ENCODE peak calls at places on chromosomes 3 and 15, in six cellular contexts. V is A549; G is CD8-positive, alpha-beta memory T cell; C is tibial nerve; K is cardiac muscle cell; U is pancreas. X is an unnamed sample.

GRCh38 chr15:31024330-31024729 is 32.9 kb upstream of the MTMR10 start:
- DNase-seq in V (peak; percentile 68), G (no peak), C (no peak), K (peak; percentile 97), U (peak; percentile 12), X (peak; percentile 27)

GRCh38 chr3:121520510-121520909 is 25.3 kb downstream of the POLQ start:
- DNase-seq in V (no peak), G (no peak), C (no peak), K (no peak), U (no peak), X (no peak)

GRCh38 chr3:127458698-127459097 is 131.8 kb downstream of the TPRA1 start:
- DNase-seq in V (no peak), G (no peak), C (no peak), K (peak; percentile 14), U (no peak), X (peak; percentile 50)

GRCh38 chr3:119240582-119241434 is at the start of gene B4GALT4:
- DNase-seq in V (peak; percentile 67), G (peak; percentile 62), C (peak; percentile 76), K (peak; percentile 92), U (peak; percentile 88), X (peak; percentile 90)

GRCh38 chr3:83477563-83477962 is 1481.2 kb upstream of the CADM2 start:
- DNase-seq in V (no peak), G (no peak), C (no peak), K (no peak), U (no peak), X (no peak)

GRCh38 chr15:62112616-62113593 is 46.1 kb downstream of the C2CD4A start:
- DNase-seq in V (peak; percentile 91), G (no peak), C (no peak), K (peak; percentile 70), U (peak; percentile 75), X (peak; percentile 29)

GRCh38 chr15:48510976-48511375 is 134.5 kb downstream of the FBN1 start:
- DNase-seq in V (no peak), G (no peak), C (no peak), K (peak; percentile 16), U (no peak), X (no peak)

GRCh38 chr15:45715528-45715927 is 80.7 kb downstream of the SQOR start:
- DNase-seq in V (no peak), G (no peak), C (no peak), K (peak; percentile 40), U (no peak), X (peak; percentile 35)

GRCh38 chr3:182632077-182632393 is 161.3 kb upstream of the ATP11B start:
- DNase-seq in V (no peak), G (no peak), C (no peak), K (no peak), U (no peak), X (no peak)

GRCh38 chr3:111801697-111802655 is 57.1 kb upstream of the PHLDB2 start:
- DNase-seq in V (no peak), G (no peak), C (no peak), K (peak; percentile 96), U (no peak), X (no peak)

GRCh38 chr15:76177491-76178040 is 117.8 kb downstream of the TMEM266 start:
- DNase-seq in V (peak; percentile 52), G (no peak), C (no peak), K (peak; percentile 70), U (no peak), X (no peak)

GRCh38 chr3:181464033-181464694 is 247.6 kb upstream of the SOX2 start:
- DNase-seq in V (no peak), G (no peak), C (no peak), K (no peak), U (no peak), X (no peak)

GRCh38 chr3:45026957-45027356 is 854 bp downstream of the CLEC3B start:
- DNase-seq in V (no peak), G (no peak), C (peak; percentile 56), K (peak; percentile 53), U (peak; percentile 22), X (no peak)

GRCh38 chr3:4906107-4906621 is 73.1 kb upstream of the BHLHE40 start:
- DNase-seq in V (no peak), G (no peak), C (no peak), K (peak; percentile 49), U (no peak), X (no peak)

GRCh38 chr3:4908769-4909156 is 70.5 kb upstream of the BHLHE40 start:
- DNase-seq in V (no peak), G (no peak), C (no peak), K (no peak), U (no peak), X (no peak)

GRCh38 chr3:4908066-4908768 is 71.0 kb upstream of the BHLHE40 start:
- DNase-seq in V (no peak), G (no peak), C (no peak), K (no peak), U (no peak), X (no peak)

GRCh38 chr3:4907647-4908046 is 71.6 kb upstream of the BHLHE40 start:
- DNase-seq in V (no peak), G (no peak), C (no peak), K (no peak), U (no peak), X (no peak)

DNA sequence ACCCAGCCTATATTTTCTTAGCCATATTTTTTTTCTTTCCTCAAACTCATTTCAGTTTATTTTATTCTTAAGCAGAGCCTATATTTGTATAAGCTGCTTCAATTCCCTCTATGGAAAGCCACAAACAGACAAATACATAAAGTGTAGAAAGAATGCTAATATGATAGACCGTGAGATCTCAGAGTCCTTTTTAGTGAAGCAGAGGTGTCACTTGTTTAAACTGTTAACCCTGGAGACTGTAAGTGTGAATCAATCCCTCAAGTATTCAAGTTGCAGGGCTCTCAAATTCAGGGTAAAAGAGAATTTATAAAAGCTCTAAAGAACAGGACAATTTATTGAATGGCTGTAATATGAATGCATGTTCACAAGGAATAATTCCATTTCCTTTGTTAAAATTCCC is 72.2 kb upstream of the BHLHE40 start:
- DNase-seq in V (no peak), G (no peak), C (no peak), K (no peak), U (no peak), X (no peak)
- H3K4me1 ChIP-seq in V (peaks cover 23% of the 10 kb centered on the region), G (peaks cover 32% of the 10 kb centered on the region), C (no peaks in the 10 kb centered on the region), K (peaks cover 5% of the 10 kb centered on the region), U (peaks cover 14% of the 10 kb centered on the region), X (no peaks in the 10 kb centered on the region)

GRCh38 chr15:85593809-85594441 is 200.8 kb downstream of the KLHL25 start:
- DNase-seq in V (no peak), G (no peak), C (no peak), K (no peak), U (no peak), X (no peak)
- H3K4me1 ChIP-seq in V (peaks cover 61% of the 10 kb centered on the region), G (peaks cover 27% of the 10 kb centered on the region), C (peaks cover 17% of the 10 kb centered on the region), K (peaks cover 28% of the 10 kb centered on the region), U (peaks cover 56% of the 10 kb centered on the region), X (peaks cover 18% of the 10 kb centered on the region)

DNA sequence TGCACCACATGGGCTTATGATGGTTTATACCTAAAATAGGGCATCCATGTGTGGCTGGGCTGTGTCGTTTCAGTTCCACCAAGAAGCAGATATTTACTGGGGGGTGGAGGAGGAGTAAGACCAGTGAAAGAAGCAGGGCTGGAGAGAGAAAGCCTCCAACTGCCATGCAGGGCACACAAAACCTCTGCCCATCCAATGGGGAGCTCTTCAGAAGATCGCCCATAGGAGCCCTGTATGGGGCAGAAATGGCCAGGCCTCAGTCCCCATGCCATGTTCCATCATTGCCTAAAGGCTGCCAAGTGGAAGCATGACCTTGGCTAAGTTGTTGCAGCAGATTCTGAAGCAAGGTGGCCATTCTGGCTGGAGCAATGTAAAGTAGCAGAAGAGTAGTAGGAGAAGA is 277.0 kb downstream of the MEX3B start:
- DNase-seq in V (no peak), G (no peak), C (no peak), K (no peak), U (no peak), X (no peak)
- H3K4me1 ChIP-seq in V (no peaks in the 10 kb centered on the region), G (no peaks in the 10 kb centered on the region), C (no peaks in the 10 kb centered on the region), K (peaks cover 8% of the 10 kb centered on the region), U (no peaks in the 10 kb centered on the region), X (no peaks in the 10 kb centered on the region)

GRCh38 chr15:68843425-68844311 is 23.0 kb upstream of the ANP32A start:
- DNase-seq in V (no peak), G (no peak), C (no peak), K (peak; percentile 27), U (no peak), X (no peak)

GRCh38 chr15:68842958-68843357 is 22.3 kb upstream of the ANP32A start:
- DNase-seq in V (no peak), G (no peak), C (no peak), K (no peak), U (no peak), X (no peak)

GRCh38 chr15:68846851-68847439 is 26.2 kb upstream of the ANP32A start:
- DNase-seq in V (no peak), G (no peak), C (no peak), K (no peak), U (no peak), X (no peak)

GRCh38 chr15:68849477-68849876 is 28.8 kb upstream of the ANP32A start:
- DNase-seq in V (no peak), G (no peak), C (no peak), K (no peak), U (no peak), X (no peak)

GRCh38 chr15:68844856-68845550 is 24.3 kb upstream of the ANP32A start:
- DNase-seq in V (no peak), G (no peak), C (no peak), K (no peak), U (no peak), X (no peak)
- H3K4me1 ChIP-seq in V (no peaks in the 10 kb centered on the region), G (peaks cover 8% of the 10 kb centered on the region), C (no peaks in the 10 kb centered on the region), K (peaks cover 6% of the 10 kb centered on the region), U (no peaks in the 10 kb centered on the region), X (no peaks in the 10 kb centered on the region)